ENCODE peak calls at places on chromosomes 3 and 15, in nine cellular contexts. K, A, I, V, G, N, P, Q and Z are unnamed samples. For H3K9me3 and H3K36me3, the result is how much of the 10 kb centered on the place peaks cover.

GRCh38 chr3:146159616-146160232 is 1.3 kb downstream of the PLOD2 start:
- DNase-seq in N (no peak), G (no peak), K (no peak), P (no peak), A (no peak), I (no peak), Q (no peak), V (no peak), Z (no peak)

GRCh38 chr3:22089284-22089683 is 338.3 kb upstream of the ZNF385D start:
- DNase-seq in G (no peak), A (peak), Q (no peak), I (peak), N (no peak), K (no peak), P (peak), V (peak), Z (no peak)

GRCh38 chr15:63312286-63312685 is 34.9 kb downstream of the APH1B start:
- DNase-seq in A (no peak), N (no peak), G (no peak), K (no peak), P (no peak), V (no peak), Q (no peak), I (no peak), Z (no peak)

GRCh38 chr3:98821072-98821471 is 57.9 kb downstream of the ST3GAL6 start:
- DNase-seq in P (no peak), I (no peak), Q (no peak), A (no peak), N (no peak), V (no peak), G (no peak), K (no peak), Z (peak)

GRCh38 chr3:13143381-13144004 is 70.3 kb upstream of the IQSEC1 start:
- DNase-seq in G (peak), A (no peak), Q (no peak), P (no peak), I (no peak), V (no peak), N (no peak), K (peak), Z (no peak)

GRCh38 chr3:142866841-142867631 is 21.8 kb downstream of the PCOLCE2 start:
- DNase-seq in P (no peak), N (no peak), Q (no peak), A (peak), G (no peak), K (no peak), I (no peak), V (peak), Z (no peak)

GRCh38 chr15:41546846-41547786 is 3.1 kb upstream of the RPAP1 start:
- DNase-seq in A (no peak), V (peak), P (peak), Q (no peak), N (no peak), G (no peak), K (no peak), I (no peak), Z (no peak)

GRCh38 chr15:31163769-31164572 is 62.4 kb upstream of the TRPM1 start:
- DNase-seq in A (no peak), N (no peak), Q (peak), P (no peak), G (no peak), K (no peak), I (no peak), V (no peak), Z (no peak)

GRCh38 chr15:61216519-61216918 is 12.6 kb downstream of the RORA start:
- DNase-seq in I (no peak), G (no peak), V (no peak), K (no peak), P (no peak), Q (no peak), A (peak), N (no peak), Z (no peak)

GRCh38 chr3:32256206-32256605 is 17.7 kb downstream of the CMTM8 start:
- DNase-seq in K (no peak), G (no peak), V (no peak), Q (no peak), P (no peak), I (no peak), A (no peak), N (no peak), Z (no peak)

GRCh38 chr3:134807189-134807588 is 12.1 kb downstream of the EPHB1 start:
- DNase-seq in Q (no peak), K (no peak), A (no peak), V (no peak), I (no peak), N (no peak), G (no peak), P (no peak), Z (no peak)

GRCh38 chr3:23112491-23112890 is 90.6 kb upstream of the UBE2E2 start:
- DNase-seq in A (peak), N (no peak), V (no peak), K (peak), I (peak), G (peak), P (no peak), Q (no peak), Z (no peak)

GRCh38 chr15:98795980-98796379 is 147.6 kb downstream of the IGF1R start:
- DNase-seq in Q (no peak), G (no peak), A (no peak), I (no peak), K (no peak), V (no peak), P (no peak), N (no peak), Z (no peak)

GRCh38 chr3:140334530-140334929 is 343.3 kb upstream of the TRIM42 start:
- DNase-seq in I (no peak), G (no peak), A (no peak), P (no peak), K (no peak), V (no peak), Q (no peak), N (no peak), Z (no peak)

GRCh38 chr15:56244811-56245576 is 1.3 kb upstream of the RFX7 start:
- DNase-seq in A (peak), Q (no peak), V (no peak), N (no peak), G (peak), I (peak), P (no peak), K (peak), Z (no peak)

GRCh38 chr3:184426691-184427141 is 46.9 kb downstream of the CHRD start:
- DNase-seq in N (peak), G (no peak), I (peak), K (no peak), P (no peak), A (no peak), Q (no peak), V (no peak), Z (no peak)

GRCh38 chr15:35305906-35306305 is 220.8 kb upstream of the NANOGP8 start:
- DNase-seq in K (no peak), N (no peak), V (peak), I (no peak), A (no peak), G (no peak), Q (no peak), P (peak), Z (no peak)

DNA sequence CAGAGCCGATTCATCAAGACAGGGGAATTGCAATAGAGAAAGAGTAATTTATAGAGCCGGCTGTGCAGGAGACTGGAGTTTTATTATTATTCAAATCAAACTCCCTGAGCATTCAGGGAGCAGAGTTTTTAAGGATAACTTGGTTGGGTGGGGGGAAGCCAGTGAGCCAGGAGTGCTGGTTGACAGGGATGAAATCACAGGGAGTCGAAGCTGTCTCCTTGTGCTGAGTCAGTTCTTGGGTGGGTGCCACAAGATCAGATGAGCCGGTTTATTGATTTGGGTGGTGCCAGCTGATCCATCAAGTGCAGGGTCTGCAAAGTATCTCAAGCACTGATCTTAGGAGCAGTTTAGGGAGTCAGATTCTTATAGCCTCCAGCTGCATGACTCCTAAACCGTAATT is 95.4 kb upstream of the CCDC80 start:
- DNase-seq in I (no peak), N (no peak), G (no peak), P (no peak), A (no peak), K (no peak), Q (no peak), V (no peak), Z (no peak)
- H3K9me3 ChIP-seq in I (under half), N (under half), G (under half), P (under half), A (under half), K (under half), Q (under half), V (under half), Z (under half)

DNA sequence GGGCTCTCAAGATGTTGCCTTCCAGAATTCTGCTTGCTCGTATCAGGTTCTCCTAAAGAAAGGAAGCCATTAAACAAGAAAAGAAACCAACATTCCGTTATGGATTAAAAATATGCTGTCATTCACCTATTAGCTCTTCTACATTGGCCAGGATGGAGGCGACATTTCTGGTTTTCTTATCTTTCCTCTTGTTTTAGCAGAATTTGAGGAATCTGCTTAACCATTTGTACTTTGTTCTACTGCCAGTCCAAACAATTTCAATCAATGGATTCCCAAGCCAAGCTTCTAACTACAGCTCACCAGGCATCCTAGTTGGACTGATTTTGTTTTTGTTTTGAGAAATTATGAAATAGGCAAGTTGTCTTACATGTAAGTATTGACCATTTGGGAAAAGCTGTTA is 164.6 kb upstream of the TSC22D2 start:
- DNase-seq in I (no peak), P (no peak), A (no peak), G (no peak), Q (no peak), V (no peak), N (no peak), K (no peak), Z (no peak)
- H3K36me3 ChIP-seq in I (under half), P (under half), A (under half), G (under half), Q (under half), V (under half), N (under half), K (under half), Z (under half)

GRCh38 chr3:150763122-150763840 is at the start of gene SIAH2:
- DNase-seq in P (peak), G (peak), Q (peak), V (peak), N (peak), A (peak), I (peak), K (peak), Z (no peak)
- H3K27ac ChIP-seq in P (peak), G (peak), Q (peak), V (peak), N (peak), A (no peak), I (peak), K (peak), Z (peak)

GRCh38 chr15:50968353-50968752 is 59.9 kb downstream of the AP4E1 start:
- DNase-seq in P (no peak), V (no peak), G (no peak), Q (no peak), K (no peak), I (no peak), N (no peak), A (no peak), Z (no peak)

GRCh38 chr15:50959717-50960116 is 51.2 kb downstream of the AP4E1 start:
- DNase-seq in G (no peak), K (no peak), P (no peak), N (no peak), A (no peak), I (no peak), Q (no peak), V (no peak), Z (no peak)

DNA sequence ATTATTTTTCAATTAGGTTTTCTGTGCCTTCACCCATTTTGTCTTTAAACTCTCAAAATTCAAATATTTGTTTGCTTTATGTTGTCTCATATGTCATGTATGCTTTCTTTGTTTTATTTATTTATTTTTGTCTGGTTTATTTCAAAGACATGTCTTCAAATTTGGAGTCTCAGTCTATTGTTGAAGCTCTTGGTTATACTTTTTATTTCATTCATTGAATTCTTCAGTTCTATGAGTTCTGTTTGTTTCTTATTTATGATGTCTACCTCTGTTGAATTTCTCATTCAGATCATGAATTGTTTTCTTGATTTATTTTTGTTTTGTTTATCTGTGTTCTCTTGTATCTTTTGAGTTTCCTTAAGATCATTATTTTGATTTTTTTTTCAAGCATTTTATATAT is 55.6 kb downstream of the AP4E1 start:
- DNase-seq in I (no peak), A (no peak), P (no peak), G (no peak), Q (no peak), V (no peak), N (no peak), K (no peak), Z (no peak)
- H3K9me3 ChIP-seq in I (under half), A (under half), P (under half), G (under half), Q (under half), V (under half), N (under half), K (under half), Z (under half)